ENCODE peak calls at places on chromosomes 2 and 18, in nine cellular contexts. A is fibroblast of mammary gland; K is activated B cell treated with CpG ODN at 0.5 μM for 24 hours; Y is foreskin fibroblast; C is Karpas-422; X is dorsolateral prefrontal cortex; H is bronchial epithelial cell; D is neural progenitor cell; J is CD8-positive, alpha-beta T cell. N is an unnamed sample.
A peak's percentile ranks its signal among the peaks of the same experiment; 100 is the strongest.

GRCh38 chr2:175630319-175631246 is 371.5 kb downstream of the LNPK start:
- DNase-seq in X (no peak), H (peak; percentile 93), A (peak; percentile 10), D (no peak), K (no peak), J (no peak), C (no peak), Y (no peak), N (no peak)

GRCh38 chr18:48412339-48412929 is 3.3 kb upstream of the ZBTB7C start:
- DNase-seq in A (no peak), C (peak; percentile 76), Y (peak; percentile 10), K (no peak), X (no peak), H (peak; percentile 54), J (no peak), D (peak; percentile 56), N (peak; percentile 20)

GRCh38 chr2:156083707-156084494 is 248.6 kb downstream of the NR4A2 start:
- DNase-seq in K (no peak), X (peak; percentile 5), J (no peak), Y (no peak), C (no peak), D (no peak), A (peak; percentile 44), H (peak; percentile 85), N (peak; percentile 10)

GRCh38 chr2:102278720-102279390 is 32.5 kb upstream of the IL1RL1 start:
- DNase-seq in X (no peak), H (no peak), D (peak; percentile 25), Y (peak; percentile 30), C (no peak), J (no peak), A (no peak), K (no peak), N (no peak)

GRCh38 chr18:23207191-23207955 is 72.1 kb downstream of the CABLES1 start:
- DNase-seq in A (peak; percentile 30), K (no peak), C (peak; percentile 77), D (peak; percentile 41), H (no peak), Y (no peak), J (no peak), X (no peak), N (peak; percentile 24)

GRCh38 chr2:11344956-11345671 is 678 bp upstream of the ROCK2 start:
- DNase-seq in D (peak; percentile 74), K (peak; percentile 51), Y (peak; percentile 88), J (peak; percentile 25), C (peak; percentile 48), X (peak; percentile 25), H (peak; percentile 21), A (peak; percentile 89), N (peak; percentile 89)

GRCh38 chr18:13289501-13290205 is 71.1 kb downstream of the LDLRAD4 start:
- DNase-seq in J (no peak), D (no peak), K (no peak), X (no peak), A (peak; percentile 11), H (no peak), Y (no peak), C (no peak), N (no peak)

GRCh38 chr2:58826795-58827194 is 585.7 kb upstream of the FANCL start:
- DNase-seq in A (no peak), J (no peak), K (no peak), C (no peak), D (no peak), X (no peak), Y (no peak), H (no peak), N (no peak)

GRCh38 chr2:120470041-120470716 is 124.2 kb downstream of the INHBB start:
- DNase-seq in C (no peak), K (no peak), H (peak; percentile 89), X (no peak), D (no peak), A (peak; percentile 95), Y (peak; percentile 97), J (no peak), N (peak; percentile 95)

GRCh38 chr18:58942486-58942885 is 77.8 kb downstream of the ZNF532 start:
- DNase-seq in J (no peak), K (no peak), C (peak; percentile 52), A (no peak), H (no peak), Y (no peak), D (no peak), X (no peak), N (peak; percentile 17)

GRCh38 chr2:216371756-216372702 is at the start of gene MARCHF4:
- DNase-seq in D (peak; percentile 89), Y (peak; percentile 88), A (peak; percentile 72), K (peak; percentile 50), J (peak; percentile 73), C (no peak), H (peak; percentile 74), X (peak; percentile 69), N (peak; percentile 88)

GRCh38 chr18:6807504-6808257 is 78.2 kb downstream of the ARHGAP28 start:
- DNase-seq in X (no peak), D (no peak), H (no peak), Y (no peak), K (no peak), J (no peak), A (no peak), C (no peak), N (no peak)

GRCh38 chr2:204353823-204354222 is 191.5 kb upstream of the PARD3B start:
- DNase-seq in X (no peak), D (no peak), C (no peak), H (no peak), Y (no peak), A (no peak), J (no peak), K (no peak), N (peak; percentile 59)

GRCh38 chr2:84694088-84694622 is 177.9 kb downstream of the DNAH6 start:
- DNase-seq in Y (no peak), X (no peak), C (no peak), K (no peak), J (peak; percentile 15), H (no peak), A (no peak), D (no peak), N (no peak)

GRCh38 chr2:120762341-120763061 is 26.8 kb downstream of the GLI2 start:
- DNase-seq in K (no peak), Y (no peak), H (no peak), X (no peak), C (no peak), J (no peak), A (no peak), D (no peak), N (no peak)

GRCh38 chr2:1793868-1794445 is 49.6 kb upstream of the PXDN start:
- DNase-seq in A (no peak), J (no peak), Y (no peak), X (no peak), H (no peak), D (no peak), C (no peak), K (no peak), N (no peak)

GRCh38 chr2:32009479-32010256 is 1.1 kb downstream of the MEMO1 start:
- DNase-seq in X (peak; percentile 14), J (peak; percentile 47), K (peak; percentile 60), C (peak; percentile 78), H (no peak), A (no peak), D (peak; percentile 64), Y (peak; percentile 12), N (peak; percentile 5)

GRCh38 chr2:232502901-232503791 is 15.5 kb upstream of the ECEL1 start:
- DNase-seq in D (peak; percentile 84), X (peak; percentile 65), C (no peak), A (peak; percentile 42), J (peak; percentile 14), K (peak; percentile 39), Y (no peak), H (no peak), N (peak; percentile 24)

GRCh38 chr18:61946449-61946848 is 53.6 kb upstream of the RNF152 start:
- DNase-seq in K (no peak), H (peak; percentile 65), Y (peak; percentile 49), J (no peak), A (peak; percentile 59), C (no peak), X (no peak), D (no peak), N (peak; percentile 71)

GRCh38 chr2:38095655-38095995 is 19.7 kb upstream of the CYP1B1 start:
- DNase-seq in K (no peak), Y (no peak), D (no peak), J (no peak), H (no peak), C (no peak), A (no peak), X (no peak), N (no peak)

GRCh38 chr2:62895632-62896009 is 155.0 kb upstream of the OTX1 start:
- DNase-seq in Y (peak; percentile 9), C (no peak), D (no peak), X (no peak), A (peak; percentile 64), K (no peak), H (peak; percentile 80), J (no peak), N (peak; percentile 11)

GRCh38 chr2:108583903-108584520 is 49.7 kb downstream of the LIMS1 start:
- DNase-seq in K (no peak), H (peak; percentile 69), X (peak; percentile 54), J (peak; percentile 49), A (peak; percentile 86), C (peak; percentile 88), D (peak; percentile 80), Y (peak; percentile 64), N (peak; percentile 91)

GRCh38 chr2:33168973-33169372 is 222.2 kb downstream of the LTBP1 start:
- DNase-seq in X (no peak), J (no peak), D (no peak), K (no peak), A (no peak), C (no peak), H (no peak), Y (no peak), N (no peak)

GRCh38 chr2:26457241-26457666 is 20.7 kb downstream of the OTOF start:
- DNase-seq in X (no peak), K (no peak), Y (no peak), A (no peak), J (no peak), H (no peak), C (no peak), D (no peak), N (no peak)

GRCh38 chr2:240401308-240401707 is 34.2 kb upstream of the GPC1 start:
- DNase-seq in H (no peak), K (peak; percentile 10), D (no peak), J (no peak), Y (no peak), X (no peak), A (no peak), C (no peak), N (no peak)

GRCh38 chr2:9714630-9715214 is 83.9 kb upstream of the YWHAQ start:
- DNase-seq in J (no peak), A (no peak), K (no peak), C (no peak), H (no peak), Y (no peak), X (no peak), D (no peak), N (no peak)

GRCh38 chr2:159960413-159960812 is 102.0 kb downstream of the PLA2R1 start:
- DNase-seq in J (no peak), C (no peak), H (peak; percentile 97), X (no peak), D (no peak), K (no peak), A (peak; percentile 84), Y (peak; percentile 68), N (peak; percentile 83)

GRCh38 chr2:40352321-40353099 is 99.4 kb downstream of the SLC8A1 start:
- DNase-seq in H (peak; percentile 57), X (no peak), A (peak; percentile 53), J (no peak), C (no peak), Y (no peak), K (no peak), D (no peak), N (peak; percentile 75)

GRCh38 chr2:38128653-38129052 is 52.7 kb upstream of the CYP1B1 start:
- DNase-seq in C (peak; percentile 86), D (no peak), X (no peak), H (no peak), K (no peak), J (no peak), A (peak; percentile 53), Y (peak; percentile 36), N (peak; percentile 58)

GRCh38 chr2:42117923-42118758 is 51.0 kb upstream of the EML4 start:
- DNase-seq in K (no peak), D (no peak), J (no peak), H (peak; percentile 71), Y (peak; percentile 85), C (peak; percentile 91), X (no peak), A (peak; percentile 77), N (peak; percentile 70)

GRCh38 chr2:224884188-224884587 is 158.1 kb downstream of the DOCK10 start:
- DNase-seq in C (peak; percentile 34), H (no peak), K (no peak), J (no peak), A (peak; percentile 89), X (no peak), Y (peak; percentile 63), D (no peak), N (peak; percentile 72)